ENCODE peak calls at places on chromosomes 6 and 20, in nine cellular contexts. Q is omental fat pad, R is ovary, V is choroid plexus epithelial cell, I is glutamatergic neuron, M is nephron progenitor cell, A is GM12865, G is endothelial cell, J is AG04449. D is an unnamed sample.

GRCh38 chr6:131519670-131520436 is 53.2 kb upstream of the ARG1 start:
- DNase-seq in Q (no peak), R (no peak), V (peak), I (peak), M (peak), A (peak), G (peak), J (no peak), D (no peak)

GRCh38 chr6:70673054-70673453 is 5.4 kb downstream of the SMAP1 start:
- DNase-seq in Q (no peak), R (no peak), V (no peak), I (no peak), M (no peak), A (no peak), G (no peak), J (no peak), D (no peak)

GRCh38 chr6:51107769-51108203 is 289.1 kb downstream of the TFAP2B start:
- DNase-seq in Q (no peak), R (no peak), V (no peak), I (no peak), M (no peak), A (no peak), G (no peak), J (no peak), D (no peak)

GRCh38 chr6:23097569-23097968 is 528.2 kb downstream of the HDGFL1 start:
- DNase-seq in Q (no peak), R (no peak), V (no peak), I (no peak), M (no peak), A (no peak), G (no peak), J (no peak), D (no peak)

GRCh38 chr6:22569281-22570184 is at the start of gene HDGFL1:
- DNase-seq in Q (no peak), R (no peak), V (no peak), I (no peak), M (no peak), A (no peak), G (no peak), J (no peak), D (peak)

GRCh38 chr6:4788953-4789584 is 12.9 kb downstream of the CDYL start:
- DNase-seq in Q (no peak), R (no peak), V (no peak), I (no peak), M (peak), A (peak), G (no peak), J (no peak), D (peak)

GRCh38 chr6:132153221-132153896 is 202.2 kb upstream of the CCN2 start:
- DNase-seq in Q (no peak), R (no peak), V (peak), I (no peak), M (no peak), A (no peak), G (no peak), J (peak), D (no peak)

GRCh38 chr6:146990821-146991798 is 213.1 kb upstream of the STXBP5 start:
- DNase-seq in Q (no peak), R (no peak), V (peak), I (no peak), M (no peak), A (no peak), G (no peak), J (no peak), D (no peak)

GRCh38 chr6:15430181-15430580 is 184.3 kb downstream of the JARID2 start:
- DNase-seq in Q (no peak), R (no peak), V (peak), I (no peak), M (no peak), A (no peak), G (no peak), J (no peak), D (no peak)

GRCh38 chr6:108699290-108700041 is 138.7 kb downstream of the FOXO3 start:
- DNase-seq in Q (no peak), R (no peak), V (peak), I (no peak), M (no peak), A (no peak), G (no peak), J (no peak), D (no peak)

GRCh38 chr6:11298651-11299420 is 66.4 kb upstream of the NEDD9 start:
- DNase-seq in Q (no peak), R (no peak), V (peak), I (no peak), M (peak), A (no peak), G (peak), J (no peak), D (no peak)

GRCh38 chr6:154984146-154984545 is 11.0 kb upstream of the TIAM2 start:
- DNase-seq in Q (no peak), R (no peak), V (no peak), I (no peak), M (no peak), A (no peak), G (no peak), J (no peak), D (no peak)

DNA sequence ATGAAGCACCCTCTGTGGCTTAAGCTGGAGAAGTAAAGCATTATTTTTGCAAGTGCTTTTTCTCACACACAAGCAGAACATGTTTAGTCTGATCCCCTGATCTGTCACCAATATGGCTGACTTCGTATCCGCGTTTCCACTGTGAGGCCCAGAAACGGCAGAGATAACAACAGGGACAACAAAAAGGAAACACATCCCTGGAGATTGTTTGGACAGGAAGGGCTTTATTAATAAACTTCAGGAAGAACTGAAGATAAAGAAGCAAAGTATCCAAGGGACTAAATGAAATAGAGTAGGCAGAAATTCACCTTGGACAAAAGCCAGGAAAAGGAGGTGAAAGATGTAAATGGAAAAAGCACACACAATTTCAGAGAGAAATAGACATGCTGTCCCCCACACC is 49.2 kb downstream of the RARS2 start:
- DNase-seq in Q (no peak), R (no peak), V (peak), I (no peak), M (no peak), A (no peak), G (no peak), J (no peak), D (no peak)
- TF ChIP-seq CTCF in Q (no peak), R (no peak), V (no peak), I (no peak), M (no peak), A (no peak), G (no peak), J (no peak), D (no peak)

DNA sequence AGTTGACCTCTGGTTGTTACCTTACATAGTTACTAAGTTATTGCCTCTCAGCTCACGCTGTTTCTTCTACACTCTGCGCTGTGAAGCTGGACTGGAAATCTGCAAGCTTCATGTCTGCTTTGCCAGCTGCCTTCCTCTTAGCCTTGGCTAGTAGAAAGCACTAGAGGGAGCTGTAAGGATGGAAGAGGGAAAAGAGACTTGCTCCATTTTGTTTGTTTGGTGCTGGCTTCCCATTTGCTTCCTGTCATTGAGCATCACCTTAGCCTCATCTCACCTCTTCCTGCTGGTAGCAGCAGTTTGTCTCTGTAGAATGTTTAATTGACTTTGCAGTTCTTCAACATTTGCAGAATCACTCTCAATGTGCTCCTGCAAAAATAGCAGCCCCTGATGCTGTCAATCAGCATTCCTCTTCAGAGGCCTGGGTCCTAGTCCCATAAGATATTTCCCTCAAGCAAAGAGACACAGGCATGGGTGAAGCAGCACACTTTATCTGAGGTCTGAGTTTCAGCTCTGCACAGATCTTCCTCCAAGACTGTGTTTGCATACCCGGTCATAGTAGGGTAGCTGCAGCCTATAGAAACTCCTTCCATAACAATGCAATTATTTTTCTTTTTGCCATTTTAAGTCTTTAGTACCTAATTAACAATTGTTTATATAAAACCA is 302.2 kb upstream of the EPHA7 start:
- DNase-seq in Q (no peak), R (no peak), V (peak), I (peak), M (peak), A (peak), G (peak), J (no peak), D (no peak)
- TF ChIP-seq CTCF in Q (no peak), R (no peak), V (peak), I (peak), M (peak), A (no peak), G (peak), J (peak), D (no peak)

GRCh38 chr6:36734486-36735060 is 36.9 kb downstream of the RAB44 start:
- DNase-seq in Q (no peak), R (no peak), V (no peak), I (no peak), M (no peak), A (no peak), G (no peak), J (no peak), D (no peak)

GRCh38 chr6:36738108-36738507 is 40.5 kb downstream of the RAB44 start:
- DNase-seq in Q (no peak), R (no peak), V (no peak), I (no peak), M (no peak), A (no peak), G (no peak), J (no peak), D (no peak)

GRCh38 chr6:36737043-36737785 is 39.6 kb downstream of the RAB44 start:
- DNase-seq in Q (no peak), R (no peak), V (no peak), I (no peak), M (no peak), A (no peak), G (no peak), J (no peak), D (no peak)

GRCh38 chr6:36733300-36733699 is 35.7 kb downstream of the RAB44 start:
- DNase-seq in Q (no peak), R (no peak), V (no peak), I (no peak), M (no peak), A (no peak), G (no peak), J (no peak), D (no peak)

DNA sequence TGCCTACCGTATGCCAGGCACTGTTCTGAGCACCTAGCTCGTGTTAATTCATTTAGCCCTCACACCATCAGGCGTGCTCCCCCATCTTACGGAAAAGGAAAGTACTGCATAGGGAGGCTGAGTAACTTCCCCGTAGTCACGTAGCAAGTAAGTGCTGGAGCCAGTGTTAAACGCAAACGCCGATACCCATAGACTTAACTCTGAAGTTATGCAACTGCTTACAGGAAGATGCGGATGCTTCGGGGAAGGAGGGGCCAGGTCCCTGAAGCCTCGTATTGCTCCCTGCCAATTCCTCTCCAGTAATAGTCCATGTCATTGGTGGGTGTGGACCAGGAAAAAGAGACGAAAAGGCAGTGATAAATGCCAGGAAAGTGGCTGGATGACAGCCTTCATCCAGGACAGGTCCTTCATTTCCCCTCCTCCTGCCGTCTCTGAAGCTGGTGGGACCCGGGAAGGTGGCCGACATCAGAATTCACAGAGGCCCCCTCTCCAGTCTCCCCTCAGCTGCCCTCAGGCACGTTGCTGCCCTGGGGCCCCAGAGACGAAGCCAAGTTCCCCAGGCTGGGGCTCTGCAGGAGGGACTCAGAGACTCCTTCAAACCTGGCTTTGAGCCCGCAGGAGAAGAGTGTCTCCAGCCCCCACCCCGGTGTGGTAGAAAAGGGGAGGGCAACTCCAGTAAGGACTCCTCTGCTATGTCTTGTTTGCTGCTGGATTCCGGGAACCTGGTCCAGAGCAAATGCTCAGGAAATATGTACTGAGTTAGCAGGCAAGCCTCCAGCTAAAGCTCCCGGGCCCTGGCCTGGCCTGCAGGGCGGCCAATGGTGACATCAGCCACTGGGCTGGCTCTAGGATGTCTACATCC is 37.7 kb downstream of the RAB44 start:
- DNase-seq in Q (peak), R (peak), V (peak), I (no peak), M (no peak), A (peak), G (no peak), J (peak), D (peak)
- TF ChIP-seq CTCF in Q (no peak), R (no peak), V (peak), I (no peak), M (no peak), A (no peak), G (no peak), J (peak), D (no peak)

GRCh38 chr6:138403801-138404665 is at the start of gene HEBP2:
- DNase-seq in Q (peak), R (peak), V (peak), I (peak), M (peak), A (peak), G (peak), J (no peak), D (peak)
- TF ChIP-seq CTCF in Q (no peak), R (peak), V (peak), I (peak), M (peak), A (peak), G (peak), J (peak), D (peak)

DNA sequence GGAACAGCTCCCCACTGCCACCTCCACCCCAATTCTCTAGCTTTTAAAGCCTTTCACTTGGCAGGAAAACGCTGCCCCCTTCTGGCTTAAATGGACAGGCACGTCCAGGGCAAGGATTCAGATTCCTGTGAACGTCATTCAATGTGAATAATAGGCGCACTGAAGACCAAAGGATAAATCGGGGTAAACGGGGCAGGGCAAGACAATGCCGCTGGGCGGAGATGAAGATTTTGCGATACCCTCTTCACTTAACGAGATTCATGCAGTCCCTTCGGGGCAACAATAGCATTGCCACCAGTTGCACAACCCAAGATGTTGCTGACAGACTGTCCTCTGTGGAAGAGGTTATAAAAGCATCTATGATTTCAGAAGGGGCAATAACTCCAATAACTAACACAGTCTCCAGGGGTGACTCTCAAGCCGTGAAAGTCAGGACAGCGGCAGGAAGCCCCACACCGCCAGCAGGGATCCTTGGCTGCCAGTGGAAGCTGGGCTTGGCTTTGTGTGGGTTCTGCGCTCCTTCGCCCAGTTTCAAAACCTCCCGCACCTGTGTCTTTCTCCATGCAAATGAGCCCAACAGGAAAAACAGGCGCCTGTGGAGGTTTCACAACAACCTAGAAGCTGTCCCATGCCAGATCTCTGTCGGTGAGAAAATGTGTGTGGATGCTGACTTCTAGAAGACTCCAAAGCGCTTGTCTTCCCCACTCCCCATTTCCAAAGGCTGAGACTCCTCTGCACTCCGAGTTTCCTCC is 291.8 kb downstream of the BMP7 start:
- DNase-seq in Q (peak), R (no peak), V (peak), I (peak), M (peak), A (peak), G (peak), J (peak), D (peak)
- TF ChIP-seq CTCF in Q (no peak), R (no peak), V (peak), I (peak), M (peak), A (peak), G (peak), J (peak), D (peak)

GRCh38 chr20:51046021-51046985 is 23.4 kb upstream of the KCNG1 start:
- DNase-seq in Q (no peak), R (no peak), V (no peak), I (no peak), M (no peak), A (no peak), G (no peak), J (no peak), D (no peak)

GRCh38 chr20:51044796-51045195 is 21.9 kb upstream of the KCNG1 start:
- DNase-seq in Q (no peak), R (no peak), V (no peak), I (no peak), M (no peak), A (no peak), G (no peak), J (no peak), D (no peak)

GRCh38 chr20:51043811-51044210 is 20.9 kb upstream of the KCNG1 start:
- DNase-seq in Q (no peak), R (no peak), V (peak), I (no peak), M (no peak), A (no peak), G (no peak), J (peak), D (no peak)

GRCh38 chr20:51042064-51042463 is 19.2 kb upstream of the KCNG1 start:
- DNase-seq in Q (no peak), R (no peak), V (no peak), I (no peak), M (no peak), A (no peak), G (no peak), J (no peak), D (no peak)

GRCh38 chr20:51042657-51043247 is 19.8 kb upstream of the KCNG1 start:
- DNase-seq in Q (no peak), R (no peak), V (no peak), I (no peak), M (no peak), A (no peak), G (no peak), J (no peak), D (no peak)
- TF ChIP-seq CTCF in Q (no peak), R (no peak), V (peak), I (peak), M (peak), A (peak), G (peak), J (peak), D (no peak)

GRCh38 chr6:63685453-63686379 is 50.1 kb downstream of the PHF3 start:
- DNase-seq in Q (no peak), R (no peak), V (no peak), I (no peak), M (no peak), A (peak), G (no peak), J (no peak), D (peak)

GRCh38 chr6:63690210-63690609 is 54.6 kb downstream of the PHF3 start:
- DNase-seq in Q (no peak), R (no peak), V (peak), I (no peak), M (no peak), A (no peak), G (no peak), J (no peak), D (no peak)

GRCh38 chr6:63689421-63689820 is 53.8 kb downstream of the PHF3 start:
- DNase-seq in Q (no peak), R (no peak), V (peak), I (no peak), M (no peak), A (no peak), G (no peak), J (no peak), D (no peak)
- TF ChIP-seq CTCF in Q (no peak), R (no peak), V (peak), I (no peak), M (no peak), A (no peak), G (no peak), J (no peak), D (no peak)

DNA sequence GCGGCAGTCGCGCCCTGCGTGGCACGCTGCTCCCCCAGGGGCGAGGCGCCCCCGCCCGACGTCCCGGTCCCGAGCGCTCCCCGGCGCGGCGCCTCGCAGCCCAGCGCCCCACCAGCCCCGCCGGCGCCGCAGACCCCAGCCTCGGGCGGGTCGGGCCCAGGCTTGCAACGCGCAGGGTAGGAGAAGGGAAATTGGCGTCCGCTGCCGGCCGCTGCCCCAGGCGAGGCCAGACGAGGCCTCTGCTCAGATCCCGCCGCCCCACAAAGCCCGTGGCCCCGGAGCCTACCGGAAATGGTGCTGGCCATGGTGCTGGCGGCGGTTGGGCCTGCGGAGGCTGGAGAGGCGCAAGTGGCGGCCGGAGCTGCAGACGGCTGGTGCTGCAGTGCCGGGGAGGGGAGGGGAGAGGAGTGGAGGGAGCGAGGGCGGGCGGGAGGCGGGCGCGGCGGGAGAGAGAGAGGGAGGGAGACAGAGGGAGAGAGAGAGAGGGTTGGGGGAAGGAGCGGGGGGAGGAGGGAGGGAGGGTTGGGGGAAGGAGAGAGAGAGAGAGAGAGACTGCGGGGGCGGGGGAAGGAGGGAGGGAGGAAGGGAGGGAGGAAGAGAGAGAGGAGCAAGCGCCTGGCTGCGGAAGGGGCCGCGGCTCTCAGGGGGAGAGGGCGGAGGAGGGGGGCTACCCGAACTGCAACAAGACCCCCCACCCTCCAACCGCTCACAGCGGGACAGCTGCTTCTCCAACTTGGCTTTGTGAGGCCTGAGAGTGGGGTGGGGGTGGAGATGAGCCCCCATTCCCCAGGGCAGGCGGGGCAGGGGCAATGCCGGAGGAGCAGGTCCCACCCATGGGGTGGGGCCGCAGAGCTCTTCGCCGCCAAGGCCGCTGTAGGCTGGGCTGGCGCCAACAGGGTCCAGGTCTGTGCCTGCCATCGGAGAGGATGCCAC is at the start of gene STMN3:
- DNase-seq in Q (peak), R (peak), V (peak), I (peak), M (peak), A (peak), G (peak), J (peak), D (peak)
- TF ChIP-seq CTCF in Q (no peak), R (no peak), V (no peak), I (no peak), M (no peak), A (no peak), G (no peak), J (no peak), D (no peak)

D was measured in GM13976.